ENCODE peak calls at places on chromosomes 7 and 10, in four cellular contexts. D is H9, W is foreskin fibroblast, M is IMR-90. C is an unnamed sample.

GRCh38 chr7:73597978-73598782 is 19.8 kb upstream of the TBL2 start:
- DNase-seq in M (no peak), D (no peak), W (no peak), C (no peak)

GRCh38 chr7:73969991-73970390 is 58.0 kb upstream of the ELN start:
- DNase-seq in M (no peak), D (no peak), W (no peak), C (no peak)

GRCh38 chr7:35329026-35329425 is 75.1 kb upstream of the TBX20 start:
- DNase-seq in M (no peak), D (no peak), W (no peak), C (no peak)

GRCh38 chr10:21449288-21449966 is 76.1 kb downstream of the SKIDA1 start:
- DNase-seq in M (no peak), D (no peak), W (no peak), C (no peak)

GRCh38 chr10:116254422-116255152 is 18.4 kb downstream of the GFRA1 start:
- DNase-seq in D (no peak), M (no peak), W (no peak), C (no peak)

GRCh38 chr7:85829817-85830432 is 643.1 kb upstream of the SEMA3D start:
- DNase-seq in W (peak), D (no peak), M (peak), C (no peak)

GRCh38 chr10:61301560-61301959 is 151.6 kb downstream of the TMEM26 start:
- DNase-seq in D (no peak), W (peak), M (peak), C (no peak)

GRCh38 chr7:11753441-11753840 is 78.6 kb downstream of the THSD7A start:
- DNase-seq in D (no peak), M (no peak), W (no peak), C (no peak)

GRCh38 chr10:120607016-120607709 is 150.1 kb downstream of the PLPP4 start:
- DNase-seq in M (peak), D (no peak), W (no peak), C (no peak)

GRCh38 chr7:111112439-111112838 is 21.5 kb downstream of the LRRN3 start:
- DNase-seq in D (no peak), W (no peak), M (peak), C (no peak)

DNA sequence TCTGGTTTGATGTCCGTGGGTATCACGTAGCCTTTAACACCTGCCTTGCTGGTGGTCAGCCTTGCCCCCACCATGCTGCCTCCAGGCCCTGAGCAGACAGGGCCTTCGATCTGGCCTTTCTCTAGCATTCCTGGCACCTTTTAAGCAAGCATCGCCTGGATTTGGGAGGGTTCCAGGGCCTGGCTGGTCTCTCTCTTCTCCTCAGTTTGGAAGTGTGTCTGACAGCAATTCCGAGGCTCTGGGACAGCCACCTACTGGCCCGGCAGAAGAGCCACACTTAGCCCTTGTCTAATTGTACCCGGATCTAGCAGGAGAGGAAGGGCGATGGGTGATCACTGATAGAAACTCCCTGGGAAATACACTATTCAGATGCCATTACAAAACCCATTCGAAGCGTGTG is 441.3 kb upstream of the MKI67 start:
- DNase-seq in D (no peak), M (no peak), W (no peak), C (no peak)
- TF ChIP-seq CTCF in D (peak), M (no peak), W (no peak), C (no peak)

GRCh38 chr7:14083761-14084160 is 94.3 kb upstream of the ETV1 start:
- DNase-seq in W (no peak), M (no peak), D (no peak), C (no peak)

GRCh38 chr7:14085901-14086300 is 96.4 kb upstream of the ETV1 start:
- DNase-seq in W (peak), M (no peak), D (no peak), C (no peak)
- TF ChIP-seq CTCF in W (no peak), M (no peak), D (no peak), C (no peak)

GRCh38 chr10:80158598-80159127 is 26.1 kb downstream of the PLAC9 start:
- DNase-seq in W (peak), D (no peak), M (peak), C (no peak)

GRCh38 chr10:80163741-80164341 is 31.3 kb downstream of the PLAC9 start:
- DNase-seq in W (peak), M (peak), D (no peak), C (no peak)

GRCh38 chr10:80160361-80161128 is 28.0 kb downstream of the PLAC9 start:
- DNase-seq in M (no peak), D (no peak), W (no peak), C (no peak)

GRCh38 chr10:80159166-80159888 is 26.8 kb downstream of the PLAC9 start:
- DNase-seq in W (peak), D (no peak), M (no peak), C (no peak)

DNA sequence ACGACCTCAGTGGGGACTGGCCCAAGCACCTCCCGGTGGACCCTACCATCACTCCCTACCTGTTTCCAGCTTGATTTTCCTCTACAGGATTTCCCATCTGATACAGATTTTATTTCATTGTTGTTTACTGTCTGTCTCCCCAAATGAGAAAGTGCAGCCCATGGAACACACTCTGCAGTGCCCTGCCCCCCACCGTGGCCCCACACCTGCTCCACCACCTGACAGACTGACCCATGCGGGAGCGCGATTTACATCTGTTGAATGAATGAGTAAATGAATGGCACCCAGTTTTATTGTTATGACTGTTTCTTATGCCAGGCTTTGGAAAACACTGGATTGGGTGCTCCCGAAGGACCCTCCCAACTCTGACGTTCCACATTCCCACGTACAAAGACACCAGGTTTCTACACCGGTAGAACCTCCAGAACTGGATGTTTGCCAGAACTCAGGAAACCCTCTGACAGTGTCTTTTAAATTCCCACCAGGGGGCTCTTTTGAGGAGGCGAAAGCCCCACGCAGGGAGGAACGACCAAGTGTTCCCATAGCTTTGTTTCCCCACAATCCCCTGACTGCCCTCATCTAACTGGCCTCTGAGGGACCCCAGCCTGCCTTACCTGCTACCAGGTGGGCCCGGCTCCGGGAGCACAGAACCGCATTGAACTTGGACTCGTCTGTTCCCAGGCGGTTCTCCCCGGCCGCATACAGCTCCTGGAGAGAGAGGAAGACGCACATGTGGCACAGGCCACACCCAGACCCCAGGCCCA is 29.0 kb downstream of the PLAC9 start:
- DNase-seq in D (peak), M (no peak), W (no peak), C (no peak)
- TF ChIP-seq CTCF in D (peak), M (peak), W (no peak), C (no peak)

GRCh38 chr7:37918526-37918925 is 1.9 kb upstream of the SFRP4 start:
- DNase-seq in D (peak), W (no peak), M (no peak), C (no peak)
- TF ChIP-seq CTCF in D (peak), W (no peak), M (no peak), C (no peak)

DNA sequence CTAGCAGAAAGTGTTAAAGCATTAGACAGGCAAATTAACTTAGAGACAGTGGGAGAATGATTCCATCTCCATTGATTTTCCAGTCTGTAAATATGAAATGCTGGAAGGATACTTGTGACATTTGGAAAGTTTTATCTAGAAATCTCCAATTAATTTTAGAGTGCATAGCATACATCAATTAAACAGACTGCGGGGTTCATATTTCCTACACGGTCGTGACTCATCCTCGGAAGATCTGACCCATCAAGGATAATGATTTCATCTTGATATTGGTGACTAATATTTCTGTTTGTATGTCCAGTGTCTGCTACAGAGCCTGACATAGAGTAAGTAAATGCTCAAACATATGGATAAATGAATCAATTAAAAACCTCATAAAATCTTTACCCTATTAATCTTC is 474.9 kb downstream of the KCNMA1 start:
- DNase-seq in M (peak), D (no peak), W (peak), C (no peak)
- TF ChIP-seq CTCF in M (no peak), D (no peak), W (no peak), C (no peak)

GRCh38 chr10:131902691-131903090 is 1.9 kb downstream of the PPP2R2D start:
- DNase-seq in D (no peak), M (no peak), W (no peak), C (no peak)
- TF ChIP-seq CTCF in D (no peak), M (no peak), W (no peak), C (no peak)

GRCh38 chr7:151736403-151736909 is 140.5 kb downstream of the PRKAG2 start:
- DNase-seq in W (peak), D (no peak), M (peak), C (no peak)
- TF ChIP-seq CTCF in W (peak), D (no peak), M (peak), C (no peak)

GRCh38 chr7:31059551-31059950 is 7.4 kb downstream of the ADCYAP1R1 start:
- DNase-seq in W (no peak), D (peak), M (no peak), C (no peak)
- TF ChIP-seq CTCF in W (no peak), D (peak), M (no peak), C (no peak)

DNA sequence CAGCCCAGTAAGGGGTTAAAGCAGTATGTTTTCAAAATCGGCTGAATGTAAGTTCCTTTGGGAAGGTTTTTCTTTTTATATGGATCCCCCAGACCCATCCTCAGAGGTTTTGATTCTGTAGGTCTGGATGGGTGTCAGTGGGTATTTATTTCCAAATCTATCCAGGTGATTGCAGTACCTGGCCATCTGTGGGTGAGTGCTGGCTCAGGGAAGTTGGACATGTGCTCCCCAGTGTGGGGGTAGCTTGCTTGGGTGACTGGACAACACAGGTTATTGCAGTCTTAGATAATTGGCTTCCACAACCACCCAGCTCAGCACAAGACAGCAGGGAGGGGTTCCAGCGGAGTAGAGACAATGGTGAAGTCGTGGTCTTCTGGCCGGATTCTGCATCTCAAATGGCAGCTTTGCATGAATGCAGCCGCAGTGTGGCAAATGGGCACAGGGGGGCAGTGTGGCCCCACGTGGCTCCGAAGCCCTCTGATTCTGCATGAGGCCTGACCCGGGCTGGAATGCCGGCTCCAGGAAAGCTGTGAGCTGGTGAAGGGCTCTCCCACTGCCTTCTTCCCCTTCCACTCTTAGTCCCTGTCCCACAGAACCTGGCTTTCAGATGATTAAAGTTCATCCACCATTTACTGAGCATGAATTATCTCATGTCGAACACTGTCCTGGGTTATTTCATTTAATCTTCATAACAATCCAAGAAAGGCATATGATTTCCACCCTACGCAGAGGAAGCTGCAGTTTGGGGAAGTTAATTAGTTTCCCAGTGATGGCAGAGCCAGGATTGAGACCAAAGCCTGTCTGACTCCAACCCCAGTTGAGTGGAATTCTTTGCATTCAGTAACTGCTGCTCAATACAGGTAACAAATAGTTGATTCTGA is 64.5 kb upstream of the SYPL1 start:
- DNase-seq in W (peak), M (peak), D (peak), C (peak)
- TF ChIP-seq CTCF in W (peak), M (peak), D (peak), C (peak)

DNA sequence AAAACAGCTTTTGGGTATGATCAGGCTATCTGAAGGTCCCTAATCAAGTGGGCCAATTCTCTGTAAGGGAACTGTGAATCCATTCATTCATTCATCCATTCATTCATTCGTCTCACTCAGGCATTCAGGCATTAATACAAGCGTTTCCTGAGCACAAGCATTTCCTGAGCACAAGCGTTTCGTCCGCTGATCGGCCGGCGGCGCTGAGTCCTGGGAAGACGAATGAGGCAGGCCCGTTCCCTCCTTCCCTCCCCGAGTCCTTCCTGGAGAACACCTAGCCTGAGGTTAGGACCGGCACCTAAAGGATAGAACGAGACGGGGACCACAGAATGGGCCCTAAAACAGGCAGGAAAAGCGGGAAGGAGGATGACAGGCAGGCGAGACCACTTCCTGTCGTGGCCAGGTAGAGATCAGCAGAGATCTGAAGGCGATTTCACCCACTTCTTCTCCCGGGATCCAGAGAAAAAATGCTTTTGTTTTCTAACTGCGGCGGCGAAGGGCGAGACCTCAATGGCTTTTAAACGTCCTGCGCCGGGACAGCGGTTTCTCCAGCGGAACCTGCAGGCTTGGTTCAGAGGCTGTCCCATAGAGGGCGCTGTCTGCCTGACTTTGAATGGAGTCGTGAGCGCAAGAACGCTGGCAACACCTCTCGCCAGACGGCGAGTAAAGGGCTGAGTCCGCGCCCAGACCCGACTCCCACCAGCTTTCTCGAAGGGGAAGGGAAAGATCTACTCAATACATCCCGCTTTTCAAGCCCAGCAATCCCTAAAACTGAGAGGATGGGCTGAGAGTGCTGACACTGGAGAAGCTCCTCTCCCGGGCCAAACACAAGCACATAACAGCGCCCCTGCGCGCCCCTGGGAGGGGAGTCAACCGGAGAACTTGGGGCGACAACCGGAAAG is 2.9 kb upstream of the HMX3 start:
- DNase-seq in M (peak), D (peak), W (peak), C (peak)
- TF ChIP-seq CTCF in M (peak), D (peak), W (peak), C (peak)